ENCODE peak calls at places on chromosomes 1 and 21, in four cellular contexts. U, A, F and L are unnamed samples.

GRCh38 chr1:1899266-1899966 is 8.5 kb upstream of the GNB1 start:
- DNase-seq in U (no peak), A (no peak), F (no peak), L (no peak)

GRCh38 chr1:30284226-30284625 is 439.2 kb downstream of the MATN1 start:
- DNase-seq in U (no peak), A (no peak), F (no peak), L (no peak)

GRCh38 chr1:50633465-50633864 is 210.2 kb upstream of the DMRTA2 start:
- DNase-seq in U (no peak), A (no peak), F (no peak), L (no peak)

GRCh38 chr1:220485131-220485530 is 42.8 kb upstream of the MARK1 start:
- DNase-seq in U (no peak), A (no peak), F (no peak), L (no peak)

GRCh38 chr1:81576996-81577697 is 223.6 kb upstream of the ADGRL2 start:
- DNase-seq in U (no peak), A (no peak), F (no peak), L (no peak)

GRCh38 chr1:211654838-211655787 is 20.3 kb downstream of the NEK2 start:
- DNase-seq in U (peak), A (no peak), F (peak), L (peak)

GRCh38 chr1:231679109-231679508 is 52.5 kb downstream of the DISC1 start:
- DNase-seq in U (no peak), A (no peak), F (no peak), L (no peak)

GRCh38 chr1:58310469-58310868 is 236.1 kb downstream of the OMA1 start:
- DNase-seq in U (no peak), A (no peak), F (no peak), L (no peak)

GRCh38 chr1:27296773-27297214 is 25.2 kb upstream of the TMEM222 start:
- DNase-seq in U (peak), A (no peak), F (peak), L (peak)

GRCh38 chr1:168161459-168161858 is 17.3 kb upstream of the TIPRL start:
- DNase-seq in U (no peak), A (no peak), F (no peak), L (no peak)

GRCh38 chr1:12183095-12183794 is 16.5 kb downstream of the TNFRSF1B start:
- DNase-seq in U (no peak), A (no peak), F (no peak), L (no peak)

GRCh38 chr1:22870201-22870871 is 102.3 kb downstream of the LACTBL1 start:
- DNase-seq in U (peak), A (no peak), F (no peak), L (no peak)

GRCh38 chr1:184792450-184792969 is 37.9 kb upstream of the EDEM3 start:
- DNase-seq in U (peak), A (no peak), F (peak), L (no peak)

GRCh38 chr1:193558491-193559028 is 372.1 kb upstream of the B3GALT2 start:
- DNase-seq in U (peak), A (no peak), F (peak), L (no peak)

GRCh38 chr1:25945756-25946155 is 39.5 kb upstream of the STMN1 start:
- DNase-seq in U (no peak), A (no peak), F (no peak), L (no peak)

GRCh38 chr21:26138615-26139257 is 31.8 kb downstream of the APP start:
- DNase-seq in U (no peak), A (no peak), F (peak), L (no peak)

GRCh38 chr1:63892632-63893395 is 119.0 kb downstream of the ROR1 start:
- DNase-seq in U (peak), A (peak), F (peak), L (no peak)

GRCh38 chr1:180167721-180168467 is 13.2 kb downstream of the QSOX1 start:
- DNase-seq in U (peak), A (no peak), F (peak), L (peak)

GRCh38 chr1:172948457-172948856 is 102.3 kb downstream of the TNFSF18 start:
- DNase-seq in U (peak), A (no peak), F (peak), L (no peak)

GRCh38 chr1:7223334-7224080 is 438.3 kb downstream of the CAMTA1 start:
- DNase-seq in U (peak), A (no peak), F (peak), L (no peak)

GRCh38 chr1:37477946-37478345 is 3.6 kb downstream of the ZC3H12A start:
- DNase-seq in U (no peak), A (no peak), F (peak), L (no peak)

GRCh38 chr1:7430646-7431045 is 340.4 kb upstream of the VAMP3 start:
- DNase-seq in U (no peak), A (no peak), F (no peak), L (no peak)

GRCh38 chr1:2212542-2213491 is 15.3 kb upstream of the SKI start:
- DNase-seq in U (peak), A (no peak), F (peak), L (peak)

GRCh38 chr1:45023663-45024062 is 11.6 kb downstream of the UROD start:
- DNase-seq in U (no peak), A (no peak), F (no peak), L (no peak)

GRCh38 chr1:165854101-165854845 is 26.9 kb downstream of the UCK2 start:
- DNase-seq in U (peak), A (no peak), F (peak), L (no peak)

GRCh38 chr1:13228343-13228781 is 2.4 kb upstream of the PRAMEF18 start:
- DNase-seq in U (no peak), A (no peak), F (peak), L (no peak)

GRCh38 chr1:228923973-228924766 is 188.9 kb downstream of the RHOU start:
- DNase-seq in U (peak), A (no peak), F (no peak), L (no peak)

GRCh38 chr1:221809101-221810029 is 67.5 kb upstream of the DUSP10 start:
- DNase-seq in U (peak), A (no peak), F (no peak), L (no peak)

GRCh38 chr21:46294647-46295176 is 8.6 kb downstream of the YBEY start:
- DNase-seq in U (peak), A (no peak), F (no peak), L (no peak)

GRCh38 chr1:76287917-76288316 is 213.4 kb downstream of the ST6GALNAC3 start:
- DNase-seq in U (no peak), A (no peak), F (no peak), L (no peak)

GRCh38 chr1:231507476-231508355 is 20.8 kb upstream of the TSNAX start:
- DNase-seq in U (no peak), A (no peak), F (no peak), L (no peak)

GRCh38 chr21:15483138-15483780 is 246.5 kb upstream of the USP25 start:
- DNase-seq in U (peak), A (peak), F (peak), L (peak)

GRCh38 chr1:51372561-51372960 is 42.2 kb upstream of the TTC39A start:
- DNase-seq in U (no peak), A (no peak), F (no peak), L (no peak)

GRCh38 chr1:99306644-99307043 is 42.4 kb downstream of the PLPPR4 start:
- DNase-seq in U (no peak), A (no peak), F (no peak), L (no peak)

GRCh38 chr1:18376661-18377060 is 104.1 kb upstream of the KLHDC7A start:
- DNase-seq in U (no peak), A (no peak), F (no peak), L (no peak)
- TF ChIP-seq CEBPB in U (no peak), A (no peak), F (no peak), L (no peak)

DNA sequence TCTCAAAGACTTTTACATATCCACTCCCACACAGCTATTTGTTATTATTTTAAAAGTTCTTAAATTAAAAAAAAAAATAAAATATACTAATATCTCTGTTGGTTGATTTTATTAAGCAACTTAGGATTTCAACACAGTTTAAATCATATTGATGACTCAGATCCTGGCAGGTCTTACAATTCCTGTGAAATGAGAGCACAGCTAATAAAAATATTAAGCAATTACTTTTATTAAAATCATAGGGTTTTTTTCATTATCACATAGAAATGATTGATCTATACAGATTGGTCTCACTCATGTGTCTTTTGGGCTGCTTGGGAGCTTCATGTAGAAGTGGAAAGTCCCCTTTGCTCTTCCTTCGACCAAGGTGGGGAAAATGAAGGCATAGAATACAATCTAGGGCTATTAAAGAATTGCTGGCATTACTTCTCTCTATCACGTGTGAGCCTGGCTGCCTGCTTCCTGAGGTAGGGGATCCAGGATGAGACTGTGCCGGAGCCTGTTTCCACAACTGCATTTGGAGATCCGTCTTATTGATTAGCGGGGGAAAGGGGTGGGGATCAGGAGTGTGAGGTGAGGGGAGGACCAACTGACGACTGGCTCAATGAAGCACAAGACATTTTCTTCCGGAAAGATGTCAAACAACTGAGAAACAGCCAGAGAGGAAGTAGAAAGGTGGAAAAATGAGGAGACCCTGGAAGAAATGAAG is 858.0 kb downstream of the USP25 start:
- DNase-seq in U (peak), A (no peak), F (no peak), L (no peak)
- TF ChIP-seq CEBPB in U (peak), A (no peak), F (peak), L (no peak)

GRCh38 chr1:107821340-107821739 is 143.6 kb downstream of the VAV3 start:
- DNase-seq in U (no peak), A (no peak), F (no peak), L (no peak)

GRCh38 chr1:107817909-107818308 is 147.1 kb downstream of the VAV3 start:
- DNase-seq in U (no peak), A (no peak), F (no peak), L (no peak)

DNA sequence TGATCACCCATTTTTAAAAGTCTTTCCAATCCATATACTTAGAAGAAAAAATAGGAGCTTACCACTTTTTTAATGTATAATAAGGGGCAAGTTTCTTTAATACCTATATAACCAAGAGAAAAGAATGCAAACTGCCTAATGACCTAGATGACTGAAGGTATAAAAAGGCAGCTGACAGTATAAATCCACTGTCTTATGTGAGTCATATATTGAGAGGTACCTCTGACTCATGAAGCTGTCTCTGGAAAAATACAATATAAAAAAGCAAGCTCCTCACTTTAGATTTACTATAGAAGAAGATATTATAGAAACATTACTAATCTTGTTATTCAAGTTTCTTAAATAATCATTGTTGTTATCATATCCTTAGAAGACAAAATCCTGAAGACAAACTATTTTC is 144.2 kb downstream of the VAV3 start:
- DNase-seq in U (no peak), A (no peak), F (no peak), L (no peak)
- TF ChIP-seq CEBPB in U (no peak), A (no peak), F (no peak), L (no peak)

GRCh38 chr1:84883286-84883685 is 9.7 kb downstream of the LPAR3 start:
- DNase-seq in U (peak), A (no peak), F (no peak), L (no peak)
- TF ChIP-seq CEBPB in U (no peak), A (no peak), F (no peak), L (no peak)

GRCh38 chr21:36504067-36505058 is 24.4 kb upstream of the CLDN14 start:
- DNase-seq in U (peak), A (no peak), F (peak), L (no peak)
- TF ChIP-seq CEBPB in U (no peak), A (no peak), F (no peak), L (no peak)

GRCh38 chr21:35222021-35222420 is 172.9 kb upstream of the RUNX1 start:
- DNase-seq in U (no peak), A (no peak), F (no peak), L (no peak)

GRCh38 chr21:35223480-35224156 is 174.5 kb upstream of the RUNX1 start:
- DNase-seq in U (no peak), A (no peak), F (no peak), L (no peak)

GRCh38 chr21:35219719-35220118 is 170.6 kb upstream of the RUNX1 start:
- DNase-seq in U (no peak), A (no peak), F (no peak), L (no peak)

GRCh38 chr21:35220301-35220700 is 171.2 kb upstream of the RUNX1 start:
- DNase-seq in U (no peak), A (no peak), F (no peak), L (no peak)

DNA sequence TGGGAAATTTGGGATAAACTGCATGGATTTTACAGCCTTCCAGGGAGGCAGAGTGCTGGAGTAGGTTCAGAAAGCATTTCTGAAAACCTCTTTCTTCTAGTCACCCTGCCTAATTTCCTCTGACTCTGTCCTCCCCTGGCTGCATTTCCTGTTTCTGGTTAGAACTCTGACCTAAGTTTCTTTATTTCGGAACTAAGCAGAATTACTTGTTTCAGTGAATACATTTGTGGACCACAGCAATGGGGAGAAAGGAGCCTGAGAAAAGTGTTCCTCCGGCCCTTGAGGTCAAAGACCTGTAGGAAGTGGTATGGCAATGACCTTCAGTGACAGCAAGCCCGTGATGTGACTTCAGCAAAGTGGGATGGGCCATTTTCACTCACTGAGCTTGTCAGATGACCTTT is 173.4 kb upstream of the RUNX1 start:
- DNase-seq in U (no peak), A (peak), F (no peak), L (no peak)
- TF ChIP-seq CEBPB in U (no peak), A (no peak), F (no peak), L (no peak)

GRCh38 chr21:35088235-35088865 is 39.2 kb upstream of the RUNX1 start:
- DNase-seq in U (peak), A (no peak), F (no peak), L (no peak)

GRCh38 chr21:35090403-35090802 is 41.3 kb upstream of the RUNX1 start:
- DNase-seq in U (no peak), A (no peak), F (no peak), L (no peak)

GRCh38 chr21:35084869-35085268 is 35.8 kb upstream of the RUNX1 start:
- DNase-seq in U (peak), A (no peak), F (peak), L (no peak)

GRCh38 chr21:35083246-35083645 is 34.1 kb upstream of the RUNX1 start:
- DNase-seq in U (no peak), A (no peak), F (no peak), L (no peak)

GRCh38 chr21:35086357-35086756 is 37.3 kb upstream of the RUNX1 start:
- DNase-seq in U (peak), A (no peak), F (no peak), L (no peak)
- TF ChIP-seq CEBPB in U (no peak), A (no peak), F (no peak), L (no peak)

GRCh38 chr1:204438628-204439027 is 27.0 kb upstream of the PPP1R15B start:
- DNase-seq in U (peak), A (no peak), F (peak), L (no peak)
- TF ChIP-seq CEBPB in U (peak), A (no peak), F (no peak), L (no peak)

DNA sequence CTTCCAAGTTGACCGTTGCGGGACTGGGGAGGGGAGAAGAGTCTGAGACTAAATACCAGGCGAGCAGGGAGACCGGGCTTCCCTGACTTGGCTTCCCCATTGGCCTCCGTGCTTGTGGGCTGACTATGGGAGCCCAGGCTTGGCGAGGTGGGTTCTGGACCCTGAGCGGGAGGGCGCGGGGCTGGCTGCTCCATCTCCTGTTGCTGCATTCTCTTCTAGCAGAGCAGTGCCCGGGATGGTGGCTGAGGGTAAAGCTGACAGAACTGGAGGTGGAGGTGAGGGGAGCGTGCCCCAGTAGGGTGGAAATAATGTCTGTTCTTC is 689 bp downstream of the LGR6 start:
- DNase-seq in U (no peak), A (no peak), F (no peak), L (no peak)
- TF ChIP-seq CEBPB in U (no peak), A (no peak), F (no peak), L (no peak)

GRCh38 chr1:214859647-214860046 is 222.9 kb upstream of the KCNK2 start:
- DNase-seq in U (no peak), A (no peak), F (no peak), L (no peak)

GRCh38 chr1:214854126-214854875 is 228.2 kb upstream of the KCNK2 start:
- DNase-seq in U (peak), A (no peak), F (no peak), L (no peak)

GRCh38 chr1:214861615-214862014 is 220.9 kb upstream of the KCNK2 start:
- DNase-seq in U (peak), A (no peak), F (no peak), L (no peak)

GRCh38 chr1:214853340-214853739 is 229.2 kb upstream of the KCNK2 start:
- DNase-seq in U (no peak), A (no peak), F (no peak), L (no peak)

GRCh38 chr1:214857716-214858115 is 224.8 kb upstream of the KCNK2 start:
- DNase-seq in U (no peak), A (no peak), F (no peak), L (no peak)
- TF ChIP-seq CEBPB in U (no peak), A (no peak), F (no peak), L (no peak)